ENCODE peak calls at places on chromosomes 1 and 21, in six cellular contexts. One of them, this sample, is unnamed.

GRCh38 chr1:232317336-232317735 is 312.6 kb downstream of the SIPA1L2 start:
- DNase-seq in prostate gland: no peak
- DNase-seq in upper lobe of left lung: no peak
- DNase-seq in fibroblast of mammary gland: no peak
- DNase-seq in tibial nerve: no peak
- DNase-seq in BE2C: no peak
- DNase-seq in this sample: no peak

GRCh38 chr21:43290529-43291346 is 121.9 kb downstream of the CRYAA start:
- DNase-seq in tibial nerve: no peak
- DNase-seq in fibroblast of mammary gland: no peak
- DNase-seq in upper lobe of left lung: peak
- DNase-seq in BE2C: peak
- DNase-seq in prostate gland: no peak
- DNase-seq in this sample: no peak

GRCh38 chr1:244280859-244281258 is 170.8 kb downstream of the ADSS2 start:
- DNase-seq in prostate gland: peak
- DNase-seq in upper lobe of left lung: no peak
- DNase-seq in tibial nerve: no peak
- DNase-seq in BE2C: no peak
- DNase-seq in fibroblast of mammary gland: peak
- DNase-seq in this sample: peak

GRCh38 chr1:43345119-43345518 is 7.5 kb downstream of the MPL start:
- DNase-seq in BE2C: no peak
- DNase-seq in upper lobe of left lung: no peak
- DNase-seq in prostate gland: no peak
- DNase-seq in tibial nerve: no peak
- DNase-seq in fibroblast of mammary gland: no peak
- DNase-seq in this sample: peak

GRCh38 chr1:3674100-3675094 is 22.1 kb downstream of the TP73 start:
- DNase-seq in BE2C: no peak
- DNase-seq in prostate gland: no peak
- DNase-seq in fibroblast of mammary gland: no peak
- DNase-seq in tibial nerve: no peak
- DNase-seq in upper lobe of left lung: peak
- DNase-seq in this sample: no peak

GRCh38 chr1:55055084-55055882 is 15.9 kb downstream of the PCSK9 start:
- DNase-seq in BE2C: no peak
- DNase-seq in tibial nerve: no peak
- DNase-seq in prostate gland: no peak
- DNase-seq in fibroblast of mammary gland: no peak
- DNase-seq in upper lobe of left lung: no peak
- DNase-seq in this sample: peak

GRCh38 chr1:86848654-86849053 is 65.3 kb downstream of the SELENOF start:
- DNase-seq in upper lobe of left lung: no peak
- DNase-seq in tibial nerve: no peak
- DNase-seq in fibroblast of mammary gland: peak
- DNase-seq in BE2C: no peak
- DNase-seq in prostate gland: no peak
- DNase-seq in this sample: no peak

GRCh38 chr21:36847189-36847588 is 119.3 kb downstream of the HLCS start:
- DNase-seq in prostate gland: peak
- DNase-seq in tibial nerve: no peak
- DNase-seq in fibroblast of mammary gland: peak
- DNase-seq in BE2C: no peak
- DNase-seq in upper lobe of left lung: no peak
- DNase-seq in this sample: peak

GRCh38 chr1:184535191-184535970 is 148.6 kb downstream of the C1orf21 start:
- DNase-seq in prostate gland: no peak
- DNase-seq in BE2C: no peak
- DNase-seq in fibroblast of mammary gland: peak
- DNase-seq in upper lobe of left lung: no peak
- DNase-seq in tibial nerve: no peak
- DNase-seq in this sample: peak

GRCh38 chr1:7292714-7293419 is 478.2 kb upstream of the VAMP3 start:
- DNase-seq in prostate gland: no peak
- DNase-seq in tibial nerve: no peak
- DNase-seq in fibroblast of mammary gland: no peak
- DNase-seq in upper lobe of left lung: no peak
- DNase-seq in BE2C: peak
- DNase-seq in this sample: no peak

GRCh38 chr1:20620005-20620404 is 13.3 kb upstream of the PINK1 start:
- DNase-seq in fibroblast of mammary gland: no peak
- DNase-seq in upper lobe of left lung: no peak
- DNase-seq in tibial nerve: no peak
- DNase-seq in BE2C: no peak
- DNase-seq in prostate gland: no peak
- DNase-seq in this sample: no peak

GRCh38 chr1:56573311-56573710 is 6.1 kb downstream of the PLPP3 start:
- DNase-seq in fibroblast of mammary gland: no peak
- DNase-seq in BE2C: peak
- DNase-seq in tibial nerve: peak
- DNase-seq in prostate gland: no peak
- DNase-seq in upper lobe of left lung: no peak
- DNase-seq in this sample: no peak

GRCh38 chr1:54671985-54672608 is 30.5 kb downstream of the MROH7 start:
- DNase-seq in fibroblast of mammary gland: peak
- DNase-seq in prostate gland: peak
- DNase-seq in tibial nerve: no peak
- DNase-seq in BE2C: peak
- DNase-seq in upper lobe of left lung: no peak
- DNase-seq in this sample: peak

GRCh38 chr1:200938955-200939354 is 44.3 kb downstream of the INAVA start:
- DNase-seq in tibial nerve: no peak
- DNase-seq in upper lobe of left lung: no peak
- DNase-seq in BE2C: no peak
- DNase-seq in prostate gland: no peak
- DNase-seq in fibroblast of mammary gland: no peak
- DNase-seq in this sample: peak

GRCh38 chr1:241531195-241532172 is 694 bp upstream of the KMO start:
- DNase-seq in BE2C: no peak
- DNase-seq in fibroblast of mammary gland: peak
- DNase-seq in upper lobe of left lung: no peak
- DNase-seq in tibial nerve: no peak
- DNase-seq in prostate gland: no peak
- DNase-seq in this sample: peak

GRCh38 chr1:77465922-77466321 is 184.1 kb downstream of the AK5 start:
- DNase-seq in upper lobe of left lung: no peak
- DNase-seq in BE2C: no peak
- DNase-seq in tibial nerve: no peak
- DNase-seq in prostate gland: no peak
- DNase-seq in fibroblast of mammary gland: no peak
- DNase-seq in this sample: no peak

GRCh38 chr1:17525996-17526686 is 13.4 kb upstream of the ARHGEF10L start:
- DNase-seq in tibial nerve: no peak
- DNase-seq in BE2C: no peak
- DNase-seq in prostate gland: no peak
- DNase-seq in upper lobe of left lung: no peak
- DNase-seq in fibroblast of mammary gland: no peak
- DNase-seq in this sample: no peak

GRCh38 chr1:117001254-117001927 is at the start of gene CD101:
- DNase-seq in prostate gland: no peak
- DNase-seq in upper lobe of left lung: no peak
- DNase-seq in BE2C: no peak
- DNase-seq in tibial nerve: no peak
- DNase-seq in fibroblast of mammary gland: no peak
- DNase-seq in this sample: no peak

GRCh38 chr1:247548092-247548491 is 842 bp upstream of the GCSAML start:
- DNase-seq in BE2C: no peak
- DNase-seq in fibroblast of mammary gland: no peak
- DNase-seq in tibial nerve: no peak
- DNase-seq in upper lobe of left lung: no peak
- DNase-seq in prostate gland: no peak
- DNase-seq in this sample: no peak

GRCh38 chr1:53987880-53988279 is 30.1 kb downstream of the LDLRAD1 start:
- DNase-seq in BE2C: no peak
- DNase-seq in tibial nerve: no peak
- DNase-seq in upper lobe of left lung: no peak
- DNase-seq in fibroblast of mammary gland: peak
- DNase-seq in prostate gland: no peak
- DNase-seq in this sample: peak

GRCh38 chr1:203371288-203371687 is 20.4 kb upstream of the FMOD start:
- DNase-seq in fibroblast of mammary gland: no peak
- DNase-seq in prostate gland: no peak
- DNase-seq in tibial nerve: no peak
- DNase-seq in upper lobe of left lung: no peak
- DNase-seq in BE2C: no peak
- DNase-seq in this sample: no peak

GRCh38 chr1:76140227-76140626 is 65.7 kb downstream of the ST6GALNAC3 start:
- DNase-seq in BE2C: no peak
- DNase-seq in upper lobe of left lung: no peak
- DNase-seq in prostate gland: no peak
- DNase-seq in fibroblast of mammary gland: no peak
- DNase-seq in tibial nerve: no peak
- DNase-seq in this sample: no peak
- TF ChIP-seq CTCF in BE2C: no peak
- TF ChIP-seq CTCF in upper lobe of left lung: no peak
- TF ChIP-seq CTCF in prostate gland: no peak
- TF ChIP-seq CTCF in fibroblast of mammary gland: no peak
- TF ChIP-seq CTCF in tibial nerve: no peak
- TF ChIP-seq CTCF in this sample: no peak

GRCh38 chr1:202189919-202190715 is 3.5 kb upstream of the LGR6 start:
- DNase-seq in BE2C: no peak
- DNase-seq in fibroblast of mammary gland: no peak
- DNase-seq in tibial nerve: no peak
- DNase-seq in prostate gland: no peak
- DNase-seq in upper lobe of left lung: no peak
- DNase-seq in this sample: peak

GRCh38 chr1:202194328-202194648 is 689 bp downstream of the LGR6 start:
- DNase-seq in tibial nerve: no peak
- DNase-seq in prostate gland: no peak
- DNase-seq in fibroblast of mammary gland: no peak
- DNase-seq in upper lobe of left lung: no peak
- DNase-seq in BE2C: no peak
- DNase-seq in this sample: no peak

GRCh38 chr1:202189012-202189790 is 4.4 kb upstream of the LGR6 start:
- DNase-seq in BE2C: peak
- DNase-seq in fibroblast of mammary gland: peak
- DNase-seq in tibial nerve: peak
- DNase-seq in prostate gland: peak
- DNase-seq in upper lobe of left lung: peak
- DNase-seq in this sample: peak

GRCh38 chr1:202193614-202194327 is at the start of gene LGR6:
- DNase-seq in upper lobe of left lung: peak
- DNase-seq in BE2C: no peak
- DNase-seq in tibial nerve: no peak
- DNase-seq in fibroblast of mammary gland: no peak
- DNase-seq in prostate gland: no peak
- DNase-seq in this sample: no peak

DNA sequence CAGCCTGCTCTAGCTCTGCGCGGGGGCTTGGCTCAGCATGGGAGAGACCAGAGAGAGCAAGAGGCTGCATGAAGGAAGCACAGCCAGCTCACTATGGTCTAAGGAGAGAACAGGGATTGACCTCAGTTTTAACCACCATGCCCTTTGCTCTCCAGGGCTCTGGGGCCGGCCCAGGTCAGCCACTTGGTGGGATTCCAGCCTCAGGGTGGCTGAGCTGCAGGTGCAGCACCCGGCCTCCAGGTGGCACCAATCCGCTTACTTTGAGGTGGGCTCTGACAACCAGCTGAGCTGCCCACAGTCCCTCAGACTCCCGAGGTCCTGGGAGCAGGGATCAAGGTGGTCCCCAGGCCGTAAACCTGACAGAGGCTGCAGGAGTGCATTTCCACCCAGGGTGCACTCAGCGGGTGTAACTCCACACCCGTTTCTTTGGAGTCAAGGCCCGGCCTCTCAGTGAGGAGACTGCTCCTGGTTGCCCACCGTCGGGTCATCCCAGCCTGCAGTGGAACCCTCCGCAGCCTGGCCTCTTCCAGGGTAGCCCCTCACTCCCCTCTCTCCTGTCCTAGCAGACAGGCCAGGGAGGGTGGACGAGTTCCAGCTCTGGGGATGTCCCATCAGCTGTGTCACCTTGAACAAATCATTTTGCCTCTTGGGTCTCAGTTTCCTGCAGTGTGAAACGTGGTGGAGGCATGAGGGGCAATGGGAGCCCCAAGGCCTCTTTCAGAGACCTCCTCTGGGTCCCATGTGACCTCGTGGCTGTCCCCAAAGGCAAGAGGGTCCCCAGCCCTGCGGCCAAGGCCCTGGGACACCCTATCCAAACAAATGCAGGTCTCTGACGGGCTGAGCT is 607 bp upstream of the LGR6 start:
- DNase-seq in BE2C: peak
- DNase-seq in upper lobe of left lung: peak
- DNase-seq in fibroblast of mammary gland: peak
- DNase-seq in tibial nerve: no peak
- DNase-seq in prostate gland: peak
- DNase-seq in this sample: peak
- H3K4me3 ChIP-seq in BE2C: peak
- H3K4me3 ChIP-seq in upper lobe of left lung: peak
- H3K4me3 ChIP-seq in fibroblast of mammary gland: no peak
- H3K4me3 ChIP-seq in tibial nerve: no peak
- H3K4me3 ChIP-seq in prostate gland: no peak
- H3K4me3 ChIP-seq in this sample: no peak

DNA sequence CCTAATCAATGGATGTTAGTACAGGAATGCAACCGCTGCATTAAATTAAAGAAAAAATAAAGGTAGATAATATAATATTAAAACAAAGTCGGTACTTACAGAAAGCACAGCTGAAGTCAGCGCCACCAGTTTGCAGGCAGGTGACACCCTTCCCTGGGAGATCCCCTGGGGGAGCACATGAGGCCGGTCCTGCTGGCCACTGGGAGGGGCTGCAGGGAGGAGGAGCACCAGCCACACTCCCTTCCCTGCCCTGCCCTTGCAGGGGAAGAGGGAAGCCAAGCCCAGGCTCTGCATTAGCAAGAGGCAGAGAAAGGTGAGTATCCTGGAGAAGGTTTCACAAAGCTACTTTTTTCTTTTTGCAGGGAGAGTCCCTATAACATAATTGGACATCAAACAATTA is 507.0 kb downstream of the AJAP1 start:
- DNase-seq in fibroblast of mammary gland: no peak
- DNase-seq in upper lobe of left lung: peak
- DNase-seq in prostate gland: no peak
- DNase-seq in tibial nerve: no peak
- DNase-seq in BE2C: no peak
- DNase-seq in this sample: no peak
- TF ChIP-seq CTCF in fibroblast of mammary gland: no peak
- TF ChIP-seq CTCF in upper lobe of left lung: no peak
- TF ChIP-seq CTCF in prostate gland: no peak
- TF ChIP-seq CTCF in tibial nerve: no peak
- TF ChIP-seq CTCF in BE2C: no peak
- TF ChIP-seq CTCF in this sample: no peak

DNA sequence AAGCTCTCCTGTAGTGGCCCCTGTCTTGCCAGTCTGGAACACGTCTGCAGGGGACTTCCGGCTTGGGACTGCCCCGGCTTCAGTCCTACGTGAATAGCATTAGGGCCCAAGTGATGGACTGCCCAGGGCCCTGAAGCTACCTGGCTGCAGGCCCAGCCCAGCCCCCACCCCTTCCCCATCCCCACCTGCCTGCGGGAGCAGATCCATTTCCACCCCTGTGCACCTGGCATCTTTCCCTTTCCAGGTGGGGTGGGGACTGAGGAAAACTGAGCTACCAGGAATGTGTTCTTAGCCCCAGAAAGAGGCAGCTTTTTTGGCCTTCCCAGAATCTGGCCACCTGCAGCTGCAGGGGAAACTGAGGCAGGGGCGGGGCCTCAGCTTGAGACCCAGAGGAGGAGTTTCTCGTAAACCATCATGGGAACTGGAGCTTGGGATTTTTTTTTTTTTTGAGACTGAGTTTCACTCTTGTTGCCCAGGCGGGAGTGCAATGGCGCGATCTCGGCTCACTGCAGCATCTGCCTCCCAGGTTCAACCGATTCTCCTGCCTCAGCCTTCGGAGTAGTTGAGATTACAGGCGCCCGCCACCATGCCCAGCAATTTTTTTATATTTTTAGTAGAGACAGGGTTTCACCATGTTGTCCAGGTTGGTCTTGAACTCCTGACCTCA is 3.2 kb downstream of the EDN2 start:
- DNase-seq in tibial nerve: no peak
- DNase-seq in BE2C: no peak
- DNase-seq in fibroblast of mammary gland: no peak
- DNase-seq in upper lobe of left lung: no peak
- DNase-seq in prostate gland: no peak
- DNase-seq in this sample: no peak
- H3K4me3 ChIP-seq in tibial nerve: no peak
- H3K4me3 ChIP-seq in BE2C: no peak
- H3K4me3 ChIP-seq in fibroblast of mammary gland: no peak
- H3K4me3 ChIP-seq in upper lobe of left lung: no peak
- H3K4me3 ChIP-seq in prostate gland: no peak
- H3K4me3 ChIP-seq in this sample: no peak